ENCODE peak calls at places on chromosome 12, in eight cellular contexts. J is SK-N-SH, A is OCI-LY7, K is PC-3, R is GM23248, Z is hepatocyte, V is HCT116, W is GM23338. C is an unnamed sample. For H3K4me1, the result is how much of the 10 kb centered on the place peaks cover.

GRCh38 chr12:97148941-97149559 is 242.0 kb downstream of the NEDD1 start:
- DNase-seq in J (peak), A (peak), K (peak), R (peak), Z (peak), V (peak), W (peak), C (peak)

GRCh38 chr12:44829045-44829444 is 47.1 kb downstream of the NELL2 start:
- DNase-seq in J (no peak), A (no peak), K (no peak), R (no peak), Z (no peak), V (no peak), W (no peak), C (no peak)

GRCh38 chr12:13452955-13453570 is 256.5 kb downstream of the EMP1 start:
- DNase-seq in J (no peak), A (no peak), K (no peak), R (no peak), Z (no peak), V (no peak), W (no peak), C (no peak)

GRCh38 chr12:23055004-23055403 is 430.0 kb downstream of the ETNK1 start:
- DNase-seq in J (no peak), A (peak), K (peak), R (peak), Z (peak), V (peak), W (peak), C (peak)

GRCh38 chr12:27083861-27084271 is 1.5 kb upstream of the C12orf71 start:
- DNase-seq in J (no peak), A (no peak), K (no peak), R (peak), Z (peak), V (no peak), W (peak), C (no peak)

GRCh38 chr12:99232324-99232723 is 415.2 kb upstream of the GARIN6 start:
- DNase-seq in J (no peak), A (no peak), K (no peak), R (no peak), Z (no peak), V (no peak), W (no peak), C (no peak)

GRCh38 chr12:15978431-15978950 is 67.4 kb downstream of the DERA start:
- DNase-seq in J (no peak), A (no peak), K (peak), R (peak), Z (no peak), V (no peak), W (no peak), C (no peak)

GRCh38 chr12:65122661-65123060 is 1.6 kb upstream of the WIF1 start:
- DNase-seq in J (no peak), A (no peak), K (peak), R (no peak), Z (no peak), V (no peak), W (no peak), C (no peak)

GRCh38 chr12:59193476-59194050 is 273.3 kb upstream of the LRIG3 start:
- DNase-seq in J (no peak), A (no peak), K (peak), R (no peak), Z (no peak), V (no peak), W (no peak), C (no peak)

GRCh38 chr12:76611533-76611932 is 52.0 kb upstream of the OSBPL8 start:
- DNase-seq in J (no peak), A (no peak), K (peak), R (peak), Z (no peak), V (no peak), W (no peak), C (no peak)

GRCh38 chr12:121776190-121777098 is 17.0 kb downstream of the RHOF start:
- DNase-seq in J (peak), A (peak), K (peak), R (peak), Z (peak), V (no peak), W (peak), C (peak)

GRCh38 chr12:26744697-26745440 is 88.1 kb downstream of the ITPR2 start:
- DNase-seq in J (peak), A (no peak), K (no peak), R (no peak), Z (no peak), V (no peak), W (no peak), C (no peak)

GRCh38 chr12:119574255-119574654 is 19.3 kb upstream of the TMEM233 start:
- DNase-seq in J (no peak), A (no peak), K (no peak), R (no peak), Z (no peak), V (no peak), W (no peak), C (no peak)

GRCh38 chr12:51389302-51389999 is 1.8 kb downstream of the GALNT6 start:
- DNase-seq in J (no peak), A (no peak), K (peak), R (peak), Z (no peak), V (no peak), W (no peak), C (no peak)

GRCh38 chr12:65666876-65667275 is 157.4 kb upstream of the HMGA2 start:
- DNase-seq in J (no peak), A (no peak), K (no peak), R (peak), Z (no peak), V (no peak), W (no peak), C (no peak)

GRCh38 chr12:52126605-52127578 is 47.4 kb downstream of the SMIM41 start:
- DNase-seq in J (peak), A (no peak), K (peak), R (no peak), Z (no peak), V (no peak), W (no peak), C (no peak)

GRCh38 chr12:24381790-24382189 is 432.3 kb upstream of the SOX5 start:
- DNase-seq in J (no peak), A (no peak), K (no peak), R (no peak), Z (no peak), V (no peak), W (no peak), C (no peak)

GRCh38 chr12:125683748-125684381 is 618.6 kb downstream of the AACS start:
- DNase-seq in J (peak), A (peak), K (no peak), R (no peak), Z (peak), V (no peak), W (peak), C (no peak)

GRCh38 chr12:34406996-34407300 is 384.7 kb downstream of the ALG10 start:
- DNase-seq in J (no peak), A (no peak), K (no peak), R (no peak), Z (no peak), V (no peak), W (no peak), C (no peak)

GRCh38 chr12:108787539-108787938 is 56.2 kb upstream of the CORO1C start:
- DNase-seq in J (no peak), A (no peak), K (no peak), R (no peak), Z (no peak), V (no peak), W (no peak), C (no peak)

GRCh38 chr12:81300454-81300853 is 222.6 kb downstream of the ACSS3 start:
- DNase-seq in J (no peak), A (no peak), K (no peak), R (peak), Z (peak), V (no peak), W (peak), C (no peak)

GRCh38 chr12:23221926-23222325 is 597.0 kb downstream of the ETNK1 start:
- DNase-seq in J (no peak), A (no peak), K (no peak), R (no peak), Z (no peak), V (no peak), W (no peak), C (no peak)

GRCh38 chr12:68639396-68639767 is 28.7 kb downstream of the RAP1B start:
- DNase-seq in J (no peak), A (peak), K (no peak), R (no peak), Z (no peak), V (no peak), W (no peak), C (no peak)
- H3K4me1 ChIP-seq in J (under half), A (half or more), K (under half), R (under half), Z (under half), V (under half), W (under half), C (under half)

GRCh38 chr12:132668191-132669088 is 18.7 kb downstream of the POLE start:
- DNase-seq in J (no peak), A (no peak), K (no peak), R (no peak), Z (no peak), V (no peak), W (no peak), C (no peak)
- H3K4me3 ChIP-seq in J (no peak), A (no peak), K (no peak), R (no peak), Z (no peak), V (no peak), W (no peak), C (no peak)

DNA sequence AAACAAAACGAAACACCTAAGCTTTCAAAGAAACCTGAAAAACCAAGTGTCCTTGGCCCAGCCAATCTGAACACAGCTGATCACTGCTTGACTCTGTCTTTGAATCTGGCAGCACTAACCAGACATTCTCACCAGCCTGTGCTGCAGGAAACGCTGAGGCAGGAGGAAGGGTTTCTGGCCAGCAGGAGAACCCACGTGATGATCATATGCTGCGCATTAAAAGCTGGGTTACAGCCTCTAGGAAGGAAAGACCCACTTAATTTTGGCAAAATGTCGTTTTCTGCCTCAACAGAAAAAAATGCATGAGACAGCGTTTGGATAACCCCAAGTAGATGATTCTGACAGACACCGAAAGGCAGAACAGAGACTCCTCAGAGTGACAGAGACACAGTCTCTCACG is 9.8 kb downstream of the APPL2 start:
- DNase-seq in J (peak), A (no peak), K (no peak), R (peak), Z (no peak), V (no peak), W (peak), C (peak)
- TF ChIP-seq EZH2phosphoT487 in J (no peak), A (no peak), K (no peak), R (no peak), Z (no peak), V (no peak), W (no peak), C (no peak)

GRCh38 chr12:50220357-50221061 is 53.3 kb upstream of the CERS5 start:
- DNase-seq in J (peak), A (peak), K (peak), R (peak), Z (peak), V (no peak), W (no peak), C (peak)
- H3K4me1 ChIP-seq in J (under half), A (under half), K (half or more), R (under half), Z (under half), V (half or more), W (under half), C (under half)

GRCh38 chr12:61513499-61513898 is 746.7 kb upstream of the USP15 start:
- DNase-seq in J (no peak), A (no peak), K (no peak), R (no peak), Z (no peak), V (no peak), W (no peak), C (no peak)
- H3K4me3 ChIP-seq in J (no peak), A (no peak), K (no peak), R (no peak), Z (no peak), V (no peak), W (no peak), C (no peak)

GRCh38 chr12:124683330-124683662 is 115.9 kb upstream of the NCOR2 start:
- DNase-seq in J (no peak), A (no peak), K (peak), R (no peak), Z (peak), V (no peak), W (peak), C (no peak)

GRCh38 chr12:124683725-124684124 is 116.3 kb upstream of the NCOR2 start:
- DNase-seq in J (no peak), A (no peak), K (no peak), R (no peak), Z (no peak), V (no peak), W (no peak), C (no peak)

GRCh38 chr12:124681779-124682391 is 114.5 kb upstream of the NCOR2 start:
- DNase-seq in J (no peak), A (no peak), K (peak), R (peak), Z (no peak), V (no peak), W (no peak), C (no peak)

GRCh38 chr12:124680863-124681778 is 113.7 kb upstream of the NCOR2 start:
- DNase-seq in J (peak), A (peak), K (peak), R (peak), Z (peak), V (peak), W (peak), C (no peak)

DNA sequence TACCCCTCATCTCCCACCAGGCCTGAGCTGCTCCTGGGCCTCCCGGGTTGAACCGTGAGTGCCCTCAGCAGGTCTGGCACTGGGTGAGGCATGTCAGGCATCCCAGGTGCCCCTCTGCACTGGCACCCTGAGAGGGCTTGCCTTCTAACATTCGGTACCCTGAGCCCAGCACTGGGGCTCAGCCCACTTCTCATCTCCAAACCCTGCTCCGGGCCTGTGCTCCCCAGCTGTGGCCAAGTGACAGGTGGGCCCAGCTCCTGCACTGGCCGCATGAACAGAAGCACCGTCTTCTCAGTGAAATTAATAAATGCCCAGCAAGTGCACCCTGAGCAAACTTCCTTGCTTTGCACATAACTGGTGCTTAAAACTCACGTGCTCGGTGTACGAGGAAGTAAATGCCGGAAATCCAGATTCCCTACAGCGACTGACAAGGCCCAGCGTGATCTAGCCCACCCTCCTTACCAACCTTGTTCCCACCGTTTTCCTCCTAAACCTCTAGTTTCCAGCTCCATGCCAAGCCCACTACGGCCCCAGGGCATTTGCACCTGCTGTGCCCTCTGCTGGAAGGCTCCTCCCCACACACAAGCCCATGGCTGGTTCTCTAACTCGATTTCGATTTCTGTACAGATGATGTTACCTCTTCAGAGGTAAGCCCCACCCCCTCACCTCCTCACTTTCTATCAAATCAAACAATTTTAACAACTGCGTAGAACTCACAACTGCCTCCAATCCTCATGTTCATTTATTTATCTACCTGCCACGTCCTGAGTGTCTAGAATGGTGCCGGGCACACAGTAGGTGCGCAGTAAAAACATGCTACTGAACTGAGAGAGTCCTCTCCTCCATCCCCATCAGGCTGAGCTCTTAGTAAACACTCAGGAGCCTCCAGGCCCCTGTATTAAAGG is 115.3 kb upstream of the NCOR2 start:
- DNase-seq in J (no peak), A (no peak), K (no peak), R (no peak), Z (no peak), V (no peak), W (no peak), C (no peak)
- TF ChIP-seq EZH2phosphoT487 in J (no peak), A (no peak), K (no peak), R (no peak), Z (no peak), V (no peak), W (no peak), C (no peak)

DNA sequence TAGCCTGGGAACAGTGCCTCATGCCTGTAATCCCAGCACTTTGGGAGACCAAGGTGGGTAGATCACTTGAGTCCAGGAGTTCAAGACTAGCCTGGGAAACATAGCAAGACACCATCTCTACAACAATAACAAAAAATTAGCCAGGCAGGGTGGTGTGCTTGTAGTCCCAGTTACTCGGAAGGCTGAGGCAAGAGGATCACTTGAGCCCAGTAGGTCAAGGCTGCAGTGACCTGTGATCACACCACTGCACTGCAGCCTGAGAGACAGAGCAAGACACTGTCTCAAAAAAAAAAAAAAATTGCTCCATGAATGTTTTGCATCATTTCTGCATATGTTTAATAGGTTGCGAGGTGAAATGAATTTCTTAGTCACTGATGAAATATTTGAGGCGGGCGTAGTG is 24.2 kb downstream of the DTX1 start:
- DNase-seq in J (no peak), A (no peak), K (no peak), R (no peak), Z (no peak), V (no peak), W (no peak), C (no peak)
- H3K4me1 ChIP-seq in J (under half), A (half or more), K (under half), R (under half), Z (under half), V (under half), W (under half), C (under half)

DNA sequence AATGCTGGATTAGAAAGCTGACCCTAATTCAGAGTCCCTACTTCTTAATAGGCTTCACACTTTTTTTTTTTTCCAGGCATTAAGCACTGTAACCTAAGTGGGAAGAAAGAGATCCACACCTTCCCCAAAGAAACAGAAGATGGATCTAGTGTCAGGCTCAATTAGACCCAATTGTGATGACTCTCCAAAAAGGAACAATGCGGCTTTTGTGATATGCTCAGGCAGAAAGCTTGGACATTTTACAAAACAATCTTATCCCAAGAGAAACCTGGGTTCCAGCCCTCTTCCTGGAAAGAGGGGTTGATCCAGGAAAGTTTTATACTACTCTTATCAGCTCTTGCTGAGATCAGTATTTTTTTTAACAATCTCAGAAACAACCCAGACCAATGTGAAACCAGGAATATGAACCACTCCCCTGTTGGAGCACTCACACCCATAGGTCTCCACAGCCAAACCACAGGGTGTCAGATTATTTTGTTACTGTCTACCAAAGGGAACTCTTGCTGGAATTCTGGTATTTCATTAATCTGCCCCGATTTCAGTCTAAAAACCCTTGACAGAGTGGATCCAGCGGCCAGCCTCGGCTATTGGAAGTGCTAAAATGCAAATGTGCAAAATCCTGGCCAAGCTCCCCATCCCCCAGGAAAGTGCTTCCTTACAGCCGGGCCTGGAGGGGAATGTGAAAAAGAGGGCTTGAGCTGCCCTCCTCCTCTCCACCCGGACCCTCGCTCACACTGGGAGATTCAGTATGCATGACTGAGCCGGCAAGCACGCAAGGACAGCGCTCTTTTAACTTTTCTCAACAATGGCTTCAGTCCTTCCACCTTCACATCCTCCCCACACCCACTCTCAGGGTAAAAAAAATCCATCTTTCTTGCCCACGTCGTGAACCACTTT is 4.0 kb downstream of the FBXL14 start:
- DNase-seq in J (no peak), A (no peak), K (no peak), R (peak), Z (no peak), V (no peak), W (peak), C (no peak)
- H3K4me3 ChIP-seq in J (peak), A (peak), K (peak), R (peak), Z (no peak), V (no peak), W (peak), C (peak)

DNA sequence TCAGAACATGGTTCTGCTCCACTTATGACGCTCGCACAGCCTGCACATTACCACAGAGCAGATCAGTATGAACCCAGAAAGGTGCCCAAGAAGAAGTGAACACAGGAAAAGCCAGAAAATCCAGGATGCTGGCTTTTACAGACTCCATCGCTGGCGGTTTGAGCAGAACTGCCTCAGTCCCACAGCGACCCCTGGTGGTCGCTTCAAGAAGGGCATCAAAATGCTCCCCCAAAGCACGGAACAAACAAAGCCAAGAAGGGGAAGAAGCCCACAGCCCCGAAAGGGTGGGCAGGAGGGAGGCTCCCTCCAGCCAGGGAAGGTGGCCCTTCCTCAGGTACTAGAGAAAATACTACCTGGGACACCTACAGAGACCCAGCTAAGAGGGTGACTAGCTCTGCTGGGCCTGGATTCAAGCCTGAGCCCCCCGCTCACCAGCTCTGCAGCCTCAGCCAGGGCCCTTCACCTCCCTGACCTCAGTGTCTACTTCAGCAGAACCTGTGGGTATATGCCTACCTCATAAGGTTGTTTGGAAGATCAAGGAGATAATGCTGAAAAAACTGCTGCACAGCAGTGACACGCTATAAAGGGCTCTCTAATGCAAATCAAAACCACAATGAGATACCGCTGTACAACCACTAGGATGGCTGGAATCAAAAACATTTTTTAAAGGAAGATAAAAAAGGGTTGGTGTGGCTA is 98.1 kb downstream of the NCOR2 start:
- DNase-seq in J (no peak), A (peak), K (peak), R (peak), Z (no peak), V (no peak), W (peak), C (no peak)
- TF ChIP-seq EZH2phosphoT487 in J (no peak), A (no peak), K (no peak), R (no peak), Z (no peak), V (no peak), W (no peak), C (no peak)